ENCODE peak calls at places on chromosomes 2 and 18, in eight cellular contexts. I, V, B, D, M, S, A and K are unnamed samples.

GRCh38 chr2:188415754-188416083 is 124.0 kb downstream of the GULP1 start:
- DNase-seq in D (no peak), M (no peak), B (no peak), I (no peak), S (no peak), A (peak), V (no peak), K (no peak)

GRCh38 chr18:27605107-27605834 is 420.2 kb upstream of the CHST9 start:
- DNase-seq in I (peak), B (no peak), V (peak), S (no peak), A (peak), M (peak), D (peak), K (peak)

GRCh38 chr2:1656326-1656960 is 87.9 kb downstream of the PXDN start:
- DNase-seq in B (peak), A (no peak), D (peak), V (no peak), M (no peak), S (no peak), I (peak), K (no peak)

GRCh38 chr18:48993586-48993985 is 42.8 kb upstream of the SMAD7 start:
- DNase-seq in B (no peak), I (no peak), A (no peak), M (peak), S (no peak), V (no peak), D (no peak), K (no peak)

GRCh38 chr18:76487076-76487475 is 8.0 kb downstream of the ZNF516 start:
- DNase-seq in S (no peak), B (no peak), A (no peak), I (no peak), M (no peak), V (no peak), D (no peak), K (no peak)

GRCh38 chr2:110746586-110747521 is 14.5 kb downstream of the ACOXL start:
- DNase-seq in V (no peak), B (no peak), D (no peak), I (peak), A (no peak), M (no peak), S (no peak), K (no peak)

GRCh38 chr18:73218293-73218692 is 350.5 kb upstream of the NETO1 start:
- DNase-seq in I (no peak), S (no peak), B (no peak), D (no peak), A (no peak), V (no peak), M (no peak), K (no peak)

GRCh38 chr2:223772363-223772762 is 65.0 kb downstream of the AP1S3 start:
- DNase-seq in V (no peak), I (no peak), M (no peak), D (no peak), A (no peak), B (no peak), S (no peak), K (no peak)

GRCh38 chr2:28752608-28752984 is 966 bp downstream of the PPP1CB start:
- DNase-seq in D (no peak), B (no peak), I (peak), M (no peak), V (no peak), S (no peak), A (no peak), K (no peak)

GRCh38 chr2:229714736-229715541 is 584 bp upstream of the DNER start:
- DNase-seq in A (peak), I (peak), M (peak), S (peak), V (no peak), B (peak), D (peak), K (peak)

GRCh38 chr18:76524900-76525698 is 30.1 kb upstream of the ZNF516 start:
- DNase-seq in V (no peak), B (no peak), I (peak), D (no peak), A (peak), M (peak), S (no peak), K (no peak)

GRCh38 chr2:198456418-198456817 is 652.0 kb downstream of the PLCL1 start:
- DNase-seq in M (no peak), B (no peak), A (no peak), S (no peak), V (peak), I (no peak), D (no peak), K (no peak)

GRCh38 chr2:113980946-113981345 is 91.1 kb downstream of the ACTR3 start:
- DNase-seq in B (no peak), D (no peak), S (no peak), V (peak), A (no peak), I (no peak), M (peak), K (no peak)

GRCh38 chr2:53028746-53029423 is 738.7 kb upstream of the CHAC2 start:
- DNase-seq in V (no peak), B (no peak), D (no peak), I (no peak), M (no peak), S (no peak), A (no peak), K (no peak)
- H3K4me3 ChIP-seq in V (no peak), B (no peak), D (no peak), I (no peak), M (no peak), S (no peak), A (no peak), K (no peak)

GRCh38 chr2:62099523-62100175 is 96.3 kb upstream of the B3GNT2 start:
- DNase-seq in S (no peak), B (no peak), A (no peak), M (no peak), D (no peak), V (no peak), I (no peak), K (no peak)
- H3K4me3 ChIP-seq in S (no peak), B (no peak), A (no peak), M (no peak), D (peak), V (no peak), I (no peak), K (no peak)

GRCh38 chr2:168993538-168993937 is 37.6 kb downstream of the ABCB11 start:
- DNase-seq in V (no peak), S (no peak), D (no peak), M (no peak), I (no peak), A (no peak), B (no peak), K (no peak)

GRCh38 chr2:168995744-168996143 is 35.4 kb downstream of the ABCB11 start:
- DNase-seq in I (no peak), B (no peak), S (no peak), D (no peak), M (no peak), V (no peak), A (no peak), K (no peak)

GRCh38 chr2:168992026-168992425 is 39.1 kb downstream of the ABCB11 start:
- DNase-seq in B (no peak), I (no peak), V (no peak), A (no peak), S (no peak), M (peak), D (no peak), K (no peak)

GRCh38 chr2:168988755-168989154 is 42.4 kb downstream of the ABCB11 start:
- DNase-seq in S (no peak), A (no peak), M (no peak), B (no peak), D (no peak), I (no peak), V (no peak), K (no peak)

GRCh38 chr2:168992591-168993349 is 38.4 kb downstream of the ABCB11 start:
- DNase-seq in V (no peak), A (no peak), I (no peak), M (peak), B (no peak), S (no peak), D (no peak), K (no peak)
- H3K4me3 ChIP-seq in V (no peak), A (no peak), I (no peak), M (no peak), B (no peak), S (no peak), D (peak), K (no peak)

GRCh38 chr2:3154694-3155093 is 222.9 kb downstream of the EIPR1 start:
- DNase-seq in M (no peak), A (peak), I (no peak), V (no peak), S (no peak), B (no peak), D (no peak), K (no peak)
- H3K4me3 ChIP-seq in M (no peak), A (no peak), I (no peak), V (no peak), S (no peak), B (no peak), D (no peak), K (no peak)

DNA sequence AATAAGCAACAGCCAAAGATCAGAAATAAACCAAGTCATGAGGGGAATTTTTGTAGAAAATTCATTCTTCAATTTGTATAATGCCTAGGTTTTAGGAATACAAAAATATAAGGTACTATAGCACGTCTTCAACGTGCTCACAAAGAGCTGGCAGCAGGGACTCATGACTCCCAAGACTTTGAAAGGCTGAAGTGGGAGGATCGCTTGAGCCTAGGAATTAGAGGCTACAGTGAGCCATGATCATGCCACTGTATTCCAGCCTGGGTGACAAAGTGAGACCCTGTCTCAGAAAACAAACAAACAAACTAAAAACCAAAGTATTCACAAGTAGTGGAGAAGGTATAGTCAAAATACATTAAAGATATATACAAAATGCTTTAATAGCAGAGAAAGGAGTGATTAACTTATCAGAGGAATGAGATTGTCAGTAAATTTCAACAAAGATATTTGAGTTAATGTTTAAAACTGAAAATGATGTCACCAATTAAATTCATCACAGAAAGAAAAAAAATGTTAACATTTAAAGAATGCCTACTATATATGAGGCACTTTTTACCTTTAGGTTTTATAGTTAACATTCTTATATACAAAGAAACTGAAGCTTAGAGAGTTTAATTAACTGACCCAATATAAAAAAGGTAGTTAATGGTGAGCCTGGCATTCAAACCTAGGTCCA is 3.2 kb downstream of the WDR33 start:
- DNase-seq in I (no peak), V (no peak), A (no peak), M (peak), S (no peak), B (no peak), D (no peak), K (no peak)
- H3K4me3 ChIP-seq in I (no peak), V (no peak), A (no peak), M (no peak), S (no peak), B (no peak), D (peak), K (no peak)

GRCh38 chr2:120395221-120395620 is 49.3 kb downstream of the INHBB start:
- DNase-seq in I (no peak), B (no peak), A (no peak), M (no peak), V (no peak), D (peak), S (no peak), K (no peak)

GRCh38 chr2:120393456-120393855 is 47.5 kb downstream of the INHBB start:
- DNase-seq in A (no peak), M (no peak), S (no peak), V (no peak), I (no peak), D (no peak), B (peak), K (no peak)

GRCh38 chr2:120391905-120392665 is 46.1 kb downstream of the INHBB start:
- DNase-seq in D (peak), I (no peak), M (no peak), S (no peak), A (no peak), B (peak), V (no peak), K (no peak)

GRCh38 chr2:120394764-120395163 is 48.8 kb downstream of the INHBB start:
- DNase-seq in A (no peak), S (no peak), V (no peak), D (peak), I (no peak), B (no peak), M (no peak), K (no peak)

GRCh38 chr2:120392923-120393322 is 47.0 kb downstream of the INHBB start:
- DNase-seq in S (no peak), B (no peak), A (no peak), V (no peak), I (no peak), D (no peak), M (no peak), K (no peak)
- H3K4me3 ChIP-seq in S (no peak), B (no peak), A (no peak), V (no peak), I (no peak), D (no peak), M (no peak), K (no peak)

GRCh38 chr2:220452561-220452960 is 825.1 kb downstream of the SLC4A3 start:
- DNase-seq in B (no peak), A (no peak), D (no peak), M (no peak), V (no peak), I (no peak), S (no peak), K (no peak)

GRCh38 chr2:220460257-220460985 is 833.0 kb downstream of the SLC4A3 start:
- DNase-seq in S (no peak), V (no peak), B (no peak), D (no peak), I (no peak), M (peak), A (no peak), K (no peak)

GRCh38 chr2:220463876-220464275 is 836.4 kb downstream of the SLC4A3 start:
- DNase-seq in V (no peak), I (no peak), A (no peak), B (no peak), S (no peak), M (no peak), D (no peak), K (no peak)

GRCh38 chr2:220455389-220455788 is 828.0 kb downstream of the SLC4A3 start:
- DNase-seq in S (no peak), A (no peak), M (no peak), D (no peak), B (no peak), I (no peak), V (no peak), K (no peak)

DNA sequence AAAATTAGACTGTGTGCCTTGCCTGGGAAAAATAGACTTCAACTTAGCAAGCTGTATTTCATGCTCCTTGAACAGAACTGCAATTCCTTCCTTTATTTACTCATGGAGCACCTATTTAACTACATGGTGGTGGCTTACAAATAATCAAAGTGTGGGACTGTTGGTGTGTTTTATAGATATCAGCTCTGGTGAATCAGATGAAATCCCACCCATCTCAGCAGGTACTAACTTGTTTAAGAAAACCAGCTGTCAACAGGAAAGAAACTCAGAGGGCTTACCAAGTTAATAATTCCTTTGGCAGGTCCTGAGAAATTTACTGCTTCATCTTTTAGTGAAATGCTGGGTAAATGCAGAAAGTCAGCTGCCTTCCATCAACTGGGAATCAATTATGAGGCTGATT is 830.6 kb downstream of the SLC4A3 start:
- DNase-seq in D (no peak), S (no peak), V (no peak), M (no peak), A (no peak), I (no peak), B (no peak), K (no peak)
- H3K4me3 ChIP-seq in D (no peak), S (no peak), V (no peak), M (no peak), A (no peak), I (no peak), B (no peak), K (no peak)

GRCh38 chr2:10329880-10330699 is 27.4 kb downstream of the HPCAL1 start:
- DNase-seq in D (no peak), A (peak), V (no peak), I (no peak), S (peak), B (no peak), M (peak), K (no peak)
- H3K4me3 ChIP-seq in D (no peak), A (peak), V (no peak), I (no peak), S (peak), B (no peak), M (no peak), K (no peak)